ENCODE peak calls at places on chromosomes 12 and 14, in nine cellular contexts. P is PC-9, N is psoas muscle, E is lung, T is OCI-LY7, M is HepG2, F is fibroblast of lung, Z is uterus, R is GM23338. V is an unnamed sample. For H3K4me1, the result is how much of the 10 kb centered on the place peaks cover.

GRCh38 chr12:50400104-50400637 is 514 bp upstream of the LARP4 start:
- DNase-seq in M (no peak), Z (no peak), R (no peak), F (no peak), N (no peak), E (no peak), P (no peak), T (peak), V (no peak)

GRCh38 chr12:51533799-51534198 is 57.2 kb upstream of the SCN8A start:
- DNase-seq in Z (no peak), R (peak), N (no peak), M (no peak), E (no peak), F (peak), T (no peak), P (no peak), V (no peak)

GRCh38 chr12:62761658-62762057 is 173.3 kb downstream of the PPM1H start:
- DNase-seq in P (no peak), N (no peak), E (no peak), T (no peak), M (no peak), Z (no peak), R (no peak), F (no peak), V (no peak)

GRCh38 chr14:65959563-65960024 is 526.6 kb upstream of the CCDC196 start:
- DNase-seq in N (no peak), M (no peak), F (no peak), R (no peak), T (no peak), Z (no peak), P (no peak), E (no peak), V (no peak)

GRCh38 chr14:105486974-105487448 is 325 bp downstream of the CRIP1 start:
- DNase-seq in F (no peak), M (no peak), Z (peak), T (no peak), P (no peak), N (peak), R (peak), E (peak), V (peak)

GRCh38 chr12:38886064-38886463 is 19.3 kb downstream of the CPNE8 start:
- DNase-seq in E (no peak), F (peak), R (no peak), Z (peak), M (peak), T (no peak), P (no peak), N (no peak), V (no peak)

GRCh38 chr14:74973003-74973614 is 17.7 kb upstream of the PGF start:
- DNase-seq in T (peak), N (peak), M (no peak), F (peak), R (no peak), Z (peak), P (no peak), E (no peak), V (peak)

GRCh38 chr14:29798776-29799175 is 128.9 kb downstream of the PRKD1 start:
- DNase-seq in F (no peak), R (no peak), Z (no peak), N (no peak), P (no peak), T (no peak), M (no peak), E (no peak), V (no peak)

GRCh38 chr14:70780396-70781075 is 28.8 kb downstream of the MAP3K9 start:
- DNase-seq in P (no peak), F (no peak), R (no peak), T (peak), M (no peak), N (no peak), Z (no peak), E (peak), V (no peak)

GRCh38 chr12:48454675-48455074 is 17.7 kb upstream of the ANP32D start:
- DNase-seq in T (peak), Z (no peak), R (peak), M (peak), F (peak), E (no peak), N (no peak), P (no peak), V (no peak)

GRCh38 chr14:44149597-44149996 is 357.5 kb downstream of the FSCB start:
- DNase-seq in M (peak), E (no peak), R (peak), N (no peak), T (peak), Z (no peak), F (no peak), P (no peak), V (peak)

GRCh38 chr12:48237048-48237630 is 34.0 kb upstream of the OR10AD1 start:
- DNase-seq in N (no peak), R (peak), M (no peak), E (no peak), T (no peak), Z (no peak), P (no peak), F (no peak), V (no peak)

GRCh38 chr12:69007166-69007857 is 74.3 kb upstream of the CPM start:
- DNase-seq in E (peak), T (peak), M (no peak), R (peak), Z (no peak), P (peak), N (no peak), F (peak), V (peak)

GRCh38 chr12:94845110-94845509 is 158.4 kb downstream of the NDUFA12 start:
- DNase-seq in N (no peak), M (no peak), E (no peak), P (no peak), F (no peak), T (no peak), R (no peak), Z (no peak), V (no peak)

GRCh38 chr14:90815817-90816662 is at the start of gene TTC7B:
- DNase-seq in M (no peak), Z (no peak), R (peak), T (peak), P (no peak), E (no peak), F (peak), N (peak), V (peak)

GRCh38 chr14:24092110-24092959 is 1.8 kb upstream of the PCK2 start:
- DNase-seq in M (no peak), Z (no peak), N (no peak), F (no peak), T (no peak), E (no peak), P (no peak), R (no peak), V (no peak)

GRCh38 chr12:6070472-6071257 is 53.8 kb downstream of the VWF start:
- DNase-seq in F (no peak), Z (no peak), P (peak), E (no peak), N (no peak), R (no peak), M (peak), T (no peak), V (peak)

GRCh38 chr12:52280319-52280795 is 5.9 kb downstream of the KRT86 start:
- DNase-seq in Z (peak), N (peak), P (peak), M (peak), E (peak), F (peak), R (no peak), T (no peak), V (peak)

GRCh38 chr12:68420225-68421008 is 88.3 kb upstream of the MDM1 start:
- DNase-seq in N (peak), T (no peak), F (peak), Z (peak), R (no peak), P (no peak), E (no peak), M (no peak), V (no peak)

GRCh38 chr12:45629292-45629691 is 100.2 kb upstream of the ARID2 start:
- DNase-seq in T (no peak), M (no peak), Z (no peak), E (no peak), P (no peak), F (no peak), N (no peak), R (no peak), V (no peak)

GRCh38 chr14:99274346-99275221 is 2.6 kb upstream of the BCL11B start:
- DNase-seq in M (peak), N (peak), F (peak), E (no peak), R (peak), T (no peak), Z (no peak), P (no peak), V (peak)

GRCh38 chr12:112939761-112940357 is 1.6 kb downstream of the OAS3 start:
- DNase-seq in P (no peak), R (no peak), E (no peak), F (no peak), T (peak), N (no peak), M (no peak), Z (no peak), V (no peak)

GRCh38 chr12:50986961-50987737 is 34.8 kb downstream of the HIGD1C start:
- DNase-seq in T (peak), Z (peak), E (no peak), N (no peak), M (peak), P (no peak), R (peak), F (peak), V (peak)

GRCh38 chr12:75842119-75842518 is 189.5 kb downstream of the PHLDA1 start:
- DNase-seq in M (no peak), T (no peak), Z (no peak), N (no peak), P (no peak), R (no peak), F (peak), E (no peak), V (no peak)

GRCh38 chr12:27610380-27610779 is 85.9 kb upstream of the REP15 start:
- DNase-seq in E (no peak), M (no peak), Z (no peak), N (no peak), P (no peak), R (no peak), F (peak), T (no peak), V (no peak)

GRCh38 chr12:21459474-21459873 is 22.0 kb downstream of the PYROXD1 start:
- DNase-seq in R (no peak), M (no peak), T (no peak), P (no peak), Z (no peak), N (no peak), F (no peak), E (no peak), V (no peak)

GRCh38 chr14:65976771-65977170 is 509.4 kb upstream of the CCDC196 start:
- DNase-seq in E (no peak), Z (no peak), T (no peak), R (no peak), M (no peak), F (peak), P (no peak), N (no peak), V (no peak)

GRCh38 chr14:69615471-69616407 is 4.3 kb downstream of the SUSD6 start:
- DNase-seq in T (peak), R (no peak), N (no peak), E (peak), F (peak), P (no peak), Z (peak), M (no peak), V (no peak)

GRCh38 chr14:55707365-55707804 is 127.4 kb downstream of the KTN1 start:
- DNase-seq in M (peak), N (no peak), F (peak), P (peak), R (peak), Z (no peak), T (peak), E (no peak), V (no peak)

GRCh38 chr14:100159107-100159864 is at the start of gene DEGS2:
- DNase-seq in T (peak), R (peak), F (no peak), N (no peak), Z (no peak), P (no peak), E (peak), M (no peak), V (peak)

GRCh38 chr12:98002887-98003493 is 512.4 kb upstream of the TMPO start:
- DNase-seq in Z (no peak), M (peak), P (no peak), F (peak), T (peak), R (peak), E (peak), N (no peak), V (peak)
- TF ChIP-seq CTCF in Z (peak), M (peak), P (peak), F (peak), T (peak), R (peak), E (no peak), N (peak), V (peak)

GRCh38 chr14:21258889-21259787 is 10.1 kb downstream of the HNRNPC start:
- DNase-seq in E (no peak), P (no peak), N (no peak), Z (no peak), F (no peak), R (no peak), M (no peak), T (no peak), V (no peak)

GRCh38 chr14:21255385-21256101 is 13.7 kb downstream of the HNRNPC start:
- DNase-seq in N (no peak), P (no peak), Z (no peak), R (no peak), E (no peak), M (no peak), T (no peak), F (peak), V (no peak)

GRCh38 chr14:21256539-21257394 is 12.5 kb downstream of the HNRNPC start:
- DNase-seq in Z (no peak), M (no peak), R (no peak), F (no peak), N (no peak), P (no peak), T (no peak), E (no peak), V (no peak)

GRCh38 chr14:21257395-21258193 is 11.6 kb downstream of the HNRNPC start:
- DNase-seq in F (no peak), E (no peak), T (no peak), Z (no peak), N (no peak), R (no peak), P (no peak), M (no peak), V (peak)

GRCh38 chr14:21258194-21258888 is 10.9 kb downstream of the HNRNPC start:
- DNase-seq in Z (no peak), M (no peak), E (no peak), P (no peak), N (no peak), R (no peak), T (no peak), F (no peak), V (no peak)
- H3K4me1 ChIP-seq in Z (under half), M (half or more), E (under half), P (under half), N (half or more), R (under half), T (under half), F (under half), V (under half)

GRCh38 chr12:107385518-107385917 is 292.2 kb upstream of the CRY1 start:
- DNase-seq in R (peak), E (no peak), P (no peak), F (peak), T (no peak), N (no peak), M (no peak), Z (no peak), V (no peak)

GRCh38 chr12:107384645-107385044 is 291.3 kb upstream of the CRY1 start:
- DNase-seq in N (no peak), Z (no peak), P (no peak), R (no peak), F (no peak), T (no peak), E (no peak), M (no peak), V (no peak)

GRCh38 chr12:107388263-107388662 is 294.9 kb upstream of the CRY1 start:
- DNase-seq in T (no peak), P (no peak), F (no peak), M (no peak), N (no peak), Z (no peak), E (no peak), R (no peak), V (no peak)

GRCh38 chr12:107390414-107390813 is 295.2 kb upstream of the PWP1 start:
- DNase-seq in E (no peak), Z (no peak), P (no peak), M (no peak), F (no peak), T (no peak), N (no peak), R (no peak), V (no peak)

DNA sequence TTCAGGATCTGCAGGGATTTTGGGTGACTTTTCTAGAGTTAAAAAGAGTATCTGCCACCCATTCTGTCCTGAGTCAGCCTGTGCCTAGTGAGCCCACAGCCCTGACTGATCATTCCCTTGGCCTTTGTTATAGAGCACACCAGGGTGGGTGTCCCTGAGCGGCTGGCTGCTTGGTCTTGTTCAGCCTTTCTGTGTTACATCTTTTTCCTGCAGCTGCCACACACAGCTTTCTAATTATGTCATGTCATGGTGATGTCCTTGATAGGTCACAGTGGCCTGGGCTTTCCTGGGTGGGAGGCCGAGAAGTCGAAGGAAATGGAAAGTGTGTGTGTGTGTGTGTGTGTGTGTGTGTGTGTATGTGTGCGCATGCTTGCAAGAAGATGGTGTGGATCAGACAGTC is 293.2 kb upstream of the CRY1 start:
- DNase-seq in M (no peak), F (no peak), N (no peak), P (no peak), R (no peak), T (no peak), Z (no peak), E (no peak), V (no peak)
- H3K27ac ChIP-seq in M (no peak), F (no peak), N (no peak), P (no peak), R (no peak), T (no peak), Z (no peak), E (no peak), V (no peak)

GRCh38 chr12:1324900-1325299 is 269.5 kb downstream of the FBXL14 start:
- DNase-seq in R (no peak), E (no peak), P (no peak), Z (no peak), M (no peak), T (no peak), N (no peak), F (no peak), V (no peak)
- TF ChIP-seq CTCF in R (no peak), E (no peak), P (no peak), Z (no peak), M (no peak), T (no peak), N (no peak), F (no peak), V (no peak)

GRCh38 chr12:92362109-92362508 is 216.5 kb upstream of the BTG1 start:
- DNase-seq in Z (no peak), T (no peak), M (no peak), P (no peak), F (no peak), N (no peak), E (no peak), R (no peak), V (no peak)
- H3K4me1 ChIP-seq in Z (under half), T (half or more), M (under half), P (under half), F (under half), N (under half), E (under half), R (under half), V (under half)

GRCh38 chr12:105506678-105507310 is 176.3 kb downstream of the C12orf75 start:
- DNase-seq in R (no peak), M (no peak), Z (no peak), P (no peak), N (no peak), T (no peak), E (no peak), F (no peak), V (no peak)

GRCh38 chr12:105504286-105504685 is 173.8 kb downstream of the C12orf75 start:
- DNase-seq in R (peak), E (no peak), T (no peak), M (no peak), F (no peak), N (no peak), Z (no peak), P (no peak), V (peak)

GRCh38 chr12:105508096-105508495 is 177.6 kb downstream of the C12orf75 start:
- DNase-seq in E (no peak), Z (no peak), F (no peak), T (no peak), P (no peak), N (no peak), M (no peak), R (no peak), V (no peak)

GRCh38 chr12:105510526-105510925 is 180.0 kb downstream of the C12orf75 start:
- DNase-seq in E (no peak), Z (no peak), N (no peak), M (no peak), T (no peak), P (no peak), F (no peak), R (no peak), V (no peak)

DNA sequence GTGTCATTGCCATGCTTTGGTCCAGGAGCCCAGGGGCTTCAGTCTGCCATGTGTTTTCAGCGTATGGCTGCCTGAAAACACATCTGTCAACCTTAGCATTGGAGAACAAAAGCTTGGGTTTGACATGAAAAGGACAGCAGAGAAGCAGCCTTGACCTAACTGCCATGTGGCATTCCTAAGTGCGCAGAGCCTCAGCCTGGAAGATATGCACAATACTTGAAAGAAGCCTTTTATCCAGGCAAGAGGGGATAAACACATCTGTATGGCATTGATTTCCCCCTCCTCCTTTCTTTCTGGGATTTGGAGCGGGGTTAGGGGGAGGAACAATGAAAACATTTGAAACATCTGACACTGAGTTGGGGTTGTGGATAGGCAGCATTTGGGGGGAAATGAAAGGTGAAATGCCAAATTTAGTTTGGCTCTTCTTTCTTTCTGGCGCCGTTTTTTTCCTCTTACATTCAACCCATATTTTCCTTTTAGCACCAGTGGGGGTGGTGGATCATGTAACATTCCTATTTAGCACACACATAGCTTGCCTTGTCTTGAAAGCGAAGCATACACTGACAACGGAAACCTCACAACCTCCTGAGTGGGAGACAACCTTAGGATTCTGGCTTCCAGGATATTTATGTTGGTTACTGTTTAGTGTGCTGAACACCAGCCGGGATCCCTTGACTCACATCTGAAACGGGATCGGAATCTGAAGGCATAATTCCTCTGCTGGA is 177.0 kb downstream of the C12orf75 start:
- DNase-seq in P (no peak), M (no peak), T (no peak), N (no peak), R (no peak), Z (no peak), F (peak), E (no peak), V (no peak)
- H3K27ac ChIP-seq in P (no peak), M (no peak), T (no peak), N (no peak), R (no peak), Z (no peak), F (no peak), E (no peak), V (peak)

GRCh38 chr14:39433452-39433813 is 1.2 kb upstream of the FBXO33 start:
- DNase-seq in N (no peak), F (no peak), M (no peak), T (no peak), R (no peak), P (no peak), E (no peak), Z (no peak), V (no peak)

GRCh38 chr14:39432179-39432618 is at the start of gene FBXO33:
- DNase-seq in N (peak), F (peak), P (peak), M (peak), R (peak), Z (peak), E (peak), T (peak), V (peak)

GRCh38 chr14:39431416-39432178 is 636 bp downstream of the FBXO33 start:
- DNase-seq in M (peak), P (peak), T (peak), Z (peak), E (peak), N (peak), F (peak), R (peak), V (peak)

GRCh38 chr14:39434401-39434800 is 2.2 kb upstream of the FBXO33 start:
- DNase-seq in E (no peak), F (no peak), P (no peak), M (no peak), N (no peak), T (no peak), Z (no peak), R (no peak), V (no peak)

GRCh38 chr14:39432619-39433451 is 602 bp upstream of the FBXO33 start:
- DNase-seq in P (peak), T (peak), M (peak), N (peak), E (peak), R (peak), F (peak), Z (peak), V (peak)
- TF ChIP-seq CTCF in P (no peak), T (peak), M (peak), N (peak), E (no peak), R (peak), F (no peak), Z (no peak), V (peak)

GRCh38 chr14:68297011-68297410 is 477.4 kb downstream of the RAD51B start:
- DNase-seq in N (no peak), F (no peak), T (no peak), M (no peak), R (no peak), Z (no peak), P (no peak), E (no peak), V (no peak)
- H3K4me1 ChIP-seq in N (under half), F (under half), T (half or more), M (half or more), R (under half), Z (under half), P (under half), E (under half), V (under half)